ENCODE peak calls at places on chromosomes 2 and 18, in six cellular contexts. One of them, this sample, is unnamed.

GRCh38 chr2:40448476-40449079 is 3.3 kb downstream of the SLC8A1 start:
- DNase-seq in heart right ventricle: no peak
- DNase-seq in right cardiac atrium: no peak
- DNase-seq in epithelial cell of esophagus: peak; percentile 51
- DNase-seq in fibroblast of the aortic adventitia: peak; percentile 50
- DNase-seq in breast epithelium: no peak
- DNase-seq in this sample: peak; percentile 61

GRCh38 chr2:158179660-158180059 is 78.0 kb downstream of the UPP2 start:
- DNase-seq in heart right ventricle: no peak
- DNase-seq in right cardiac atrium: no peak
- DNase-seq in epithelial cell of esophagus: peak; percentile 43
- DNase-seq in fibroblast of the aortic adventitia: peak; percentile 45
- DNase-seq in breast epithelium: no peak
- DNase-seq in this sample: peak; percentile 58

GRCh38 chr2:234771985-234772774 is 179.6 kb upstream of the SH3BP4 start:
- DNase-seq in heart right ventricle: peak; percentile 42
- DNase-seq in right cardiac atrium: no peak
- DNase-seq in epithelial cell of esophagus: peak; percentile 50
- DNase-seq in fibroblast of the aortic adventitia: peak; percentile 56
- DNase-seq in breast epithelium: no peak
- DNase-seq in this sample: no peak

GRCh38 chr2:179338681-179339080 is 74.0 kb upstream of the SESTD1 start:
- DNase-seq in heart right ventricle: no peak
- DNase-seq in right cardiac atrium: no peak
- DNase-seq in epithelial cell of esophagus: peak; percentile 26
- DNase-seq in fibroblast of the aortic adventitia: peak; percentile 64
- DNase-seq in breast epithelium: no peak
- DNase-seq in this sample: no peak

GRCh38 chr2:121074322-121074932 is 210.6 kb downstream of the TFCP2L1 start:
- DNase-seq in heart right ventricle: no peak
- DNase-seq in right cardiac atrium: no peak
- DNase-seq in epithelial cell of esophagus: no peak
- DNase-seq in fibroblast of the aortic adventitia: no peak
- DNase-seq in breast epithelium: no peak
- DNase-seq in this sample: peak; percentile 52

GRCh38 chr2:241561811-241562210 is 3.3 kb downstream of the BOK start:
- DNase-seq in heart right ventricle: peak; percentile 50
- DNase-seq in right cardiac atrium: peak; percentile 87
- DNase-seq in epithelial cell of esophagus: peak; percentile 88
- DNase-seq in fibroblast of the aortic adventitia: peak; percentile 79
- DNase-seq in breast epithelium: peak; percentile 83
- DNase-seq in this sample: no peak

GRCh38 chr2:157443795-157444642 is at the start of gene CYTIP:
- DNase-seq in heart right ventricle: peak; percentile 20
- DNase-seq in right cardiac atrium: no peak
- DNase-seq in epithelial cell of esophagus: no peak
- DNase-seq in fibroblast of the aortic adventitia: no peak
- DNase-seq in breast epithelium: no peak
- DNase-seq in this sample: no peak

GRCh38 chr2:94876523-94876863 is 5.3 kb downstream of the TEKT4 start:
- DNase-seq in heart right ventricle: no peak
- DNase-seq in right cardiac atrium: no peak
- DNase-seq in epithelial cell of esophagus: no peak
- DNase-seq in fibroblast of the aortic adventitia: no peak
- DNase-seq in breast epithelium: no peak
- DNase-seq in this sample: no peak

GRCh38 chr2:101473911-101474751 is 781 bp downstream of the RFX8 start:
- DNase-seq in heart right ventricle: peak; percentile 66
- DNase-seq in right cardiac atrium: peak; percentile 64
- DNase-seq in epithelial cell of esophagus: peak; percentile 16
- DNase-seq in fibroblast of the aortic adventitia: peak; percentile 42
- DNase-seq in breast epithelium: no peak
- DNase-seq in this sample: peak; percentile 77

GRCh38 chr2:143329288-143329687 is 200.1 kb downstream of the ARHGAP15 start:
- DNase-seq in heart right ventricle: no peak
- DNase-seq in right cardiac atrium: no peak
- DNase-seq in epithelial cell of esophagus: no peak
- DNase-seq in fibroblast of the aortic adventitia: no peak
- DNase-seq in breast epithelium: no peak
- DNase-seq in this sample: no peak

GRCh38 chr18:48640566-48641270 is 101.9 kb downstream of the CTIF start:
- DNase-seq in heart right ventricle: no peak
- DNase-seq in right cardiac atrium: no peak
- DNase-seq in epithelial cell of esophagus: peak; percentile 28
- DNase-seq in fibroblast of the aortic adventitia: no peak
- DNase-seq in breast epithelium: no peak
- DNase-seq in this sample: no peak

GRCh38 chr2:8953525-8953924 is 50.0 kb downstream of the MBOAT2 start:
- DNase-seq in heart right ventricle: no peak
- DNase-seq in right cardiac atrium: no peak
- DNase-seq in epithelial cell of esophagus: no peak
- DNase-seq in fibroblast of the aortic adventitia: no peak
- DNase-seq in breast epithelium: no peak
- DNase-seq in this sample: no peak